ENCODE peak calls at places on chromosomes 11 and 22, in five cellular contexts. A is thoracic aorta, F is left lung, P is adrenal gland, H is bronchial epithelial cell. T is an unnamed sample. For H3K36me3, the result is how much of the 10 kb centered on the place peaks cover.

GRCh38 chr22:47299211-47299878 is 536.9 kb downstream of the TBC1D22A start:
- DNase-seq in H (no peak), P (no peak), F (no peak), A (no peak), T (no peak)

GRCh38 chr11:14500181-14500651 is 605 bp upstream of the COPB1 start:
- DNase-seq in P (peak), A (no peak), F (peak), H (peak), T (peak)

GRCh38 chr11:130025371-130025770 is 22.7 kb upstream of the PRDM10 start:
- DNase-seq in H (no peak), A (no peak), F (no peak), P (no peak), T (no peak)

GRCh38 chr11:126522606-126523005 is 167.1 kb downstream of the ST3GAL4 start:
- DNase-seq in A (no peak), H (no peak), P (no peak), F (no peak), T (no peak)

GRCh38 chr11:73306069-73306468 is 2.0 kb upstream of the ARHGEF17 start:
- DNase-seq in P (no peak), A (no peak), H (no peak), F (no peak), T (no peak)

GRCh38 chr11:106644824-106645223 is 373.5 kb downstream of the GUCY1A2 start:
- DNase-seq in F (no peak), H (peak), A (no peak), P (no peak), T (no peak)

GRCh38 chr11:133533205-133533604 is 904 bp upstream of the OPCML start:
- DNase-seq in H (no peak), A (no peak), P (no peak), F (no peak), T (no peak)

GRCh38 chr11:27904358-27905055 is 203.4 kb downstream of the KIF18A start:
- DNase-seq in A (no peak), H (peak), F (no peak), P (no peak), T (no peak)

GRCh38 chr11:41895106-41895505 is 435.7 kb upstream of the LRRC4C start:
- DNase-seq in H (no peak), P (no peak), A (no peak), F (no peak), T (no peak)

GRCh38 chr11:5604896-5605295 is 8.5 kb downstream of the TRIM6 start:
- DNase-seq in P (no peak), A (no peak), F (no peak), H (no peak), T (no peak)

GRCh38 chr11:5611627-5612026 is 13.2 kb upstream of the TRIM34 start:
- DNase-seq in H (no peak), F (no peak), P (no peak), A (no peak), T (no peak)

GRCh38 chr11:5605849-5606248 is 9.4 kb downstream of the TRIM6 start:
- DNase-seq in H (peak), F (no peak), P (no peak), A (peak), T (no peak)

GRCh38 chr11:5608778-5609177 is 12.3 kb downstream of the TRIM6 start:
- DNase-seq in A (no peak), H (no peak), F (no peak), P (no peak), T (no peak)

DNA sequence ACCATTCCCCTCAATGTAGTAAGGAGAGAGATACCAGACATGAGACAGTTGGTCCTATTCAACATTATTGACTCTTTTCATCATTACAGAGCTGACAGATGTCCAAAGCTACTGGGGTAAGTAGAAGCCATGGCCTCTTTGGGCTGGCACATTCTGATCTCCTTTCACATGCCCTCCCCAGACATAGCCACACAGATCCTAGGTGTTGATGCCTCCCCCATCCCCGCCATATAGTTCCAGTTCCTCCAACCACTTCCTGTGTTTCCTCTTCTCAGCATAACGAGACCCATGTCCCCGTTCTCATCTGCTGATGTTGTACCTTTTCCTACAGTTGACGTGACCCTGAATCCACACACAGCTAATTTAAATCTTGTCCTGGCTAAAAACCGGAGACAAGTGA is 14.0 kb downstream of the TRIM6 start:
- DNase-seq in A (no peak), P (no peak), H (no peak), F (no peak), T (no peak)
- H3K36me3 ChIP-seq in A (under half), P (under half), H (under half), F (under half), T (under half)

GRCh38 chr11:94834931-94835330 is 66.8 kb downstream of the AMOTL1 start:
- DNase-seq in A (no peak), F (no peak), H (no peak), P (no peak), T (no peak)
- H3K36me3 ChIP-seq in A (under half), F (under half), H (under half), P (under half), T (under half)

DNA sequence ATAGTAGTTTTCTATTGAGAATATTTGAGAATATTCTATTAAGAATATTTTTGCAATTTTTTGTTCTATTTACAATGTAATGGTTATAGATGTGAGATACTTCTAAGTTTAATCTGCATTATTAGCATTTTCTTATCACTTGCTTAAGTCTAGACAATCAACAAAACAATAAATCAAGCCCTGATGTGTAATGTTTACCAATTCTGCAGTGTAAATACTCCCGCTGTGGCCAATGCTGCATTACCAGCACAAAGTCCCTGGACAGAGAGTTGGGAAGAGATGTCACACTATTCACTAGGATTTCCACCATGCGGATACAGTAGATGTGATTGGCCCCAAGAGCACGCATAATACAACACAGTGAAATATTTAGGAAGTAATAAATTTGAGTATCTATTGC is 47.6 kb upstream of the GCAT start:
- DNase-seq in H (no peak), P (no peak), F (no peak), A (no peak), T (no peak)
- H3K36me3 ChIP-seq in H (under half), P (under half), F (under half), A (half or more), T (half or more)

GRCh38 chr11:65864758-65865471 is 4.7 kb downstream of the MUS81 start:
- DNase-seq in H (no peak), F (no peak), A (no peak), P (no peak), T (no peak)

GRCh38 chr11:65866524-65867283 is 5.9 kb downstream of the EFEMP2 start:
- DNase-seq in F (no peak), A (no peak), P (no peak), H (no peak), T (no peak)

GRCh38 chr11:65863889-65864757 is 3.9 kb downstream of the MUS81 start:
- DNase-seq in A (no peak), F (no peak), P (peak), H (no peak), T (no peak)

GRCh38 chr11:65867284-65868071 is 5.1 kb downstream of the EFEMP2 start:
- DNase-seq in H (no peak), P (no peak), A (no peak), F (no peak), T (no peak)

DNA sequence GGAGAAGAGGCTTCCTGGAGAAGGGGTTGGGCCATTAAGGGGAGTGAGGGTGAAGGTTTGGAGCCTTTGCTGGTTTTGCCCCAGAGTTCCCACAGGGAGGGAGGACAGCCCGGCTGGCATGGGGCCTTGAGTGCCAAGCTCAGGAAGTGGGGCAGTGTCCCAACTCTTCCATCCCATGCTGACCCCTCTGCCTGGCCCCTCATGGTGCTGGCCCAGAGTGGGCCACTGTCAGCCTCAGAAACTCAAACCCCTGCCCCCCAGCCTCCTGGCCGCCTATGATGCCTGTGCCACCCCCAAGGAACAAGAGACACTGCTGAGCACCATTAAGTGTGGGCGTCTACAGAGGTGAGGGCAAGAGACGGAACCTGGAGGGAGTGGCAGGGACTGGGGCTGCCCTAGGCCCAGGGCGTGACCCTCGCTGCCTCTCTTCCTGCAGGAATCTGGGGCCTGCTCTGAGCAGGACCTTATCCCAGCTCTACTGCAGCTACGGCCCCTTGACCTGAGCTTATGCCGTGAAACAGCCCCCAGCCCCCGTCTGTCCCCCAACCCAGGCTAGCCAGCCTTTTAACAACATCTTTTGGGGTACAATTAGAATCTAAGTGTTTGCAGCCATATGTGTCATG is 5.4 kb downstream of the MUS81 start:
- DNase-seq in H (no peak), A (no peak), P (no peak), F (no peak), T (no peak)
- H3K36me3 ChIP-seq in H (under half), A (half or more), P (under half), F (under half), T (under half)

GRCh38 chr22:43980579-43980978 is 25.3 kb downstream of the SAMM50 start:
- DNase-seq in H (no peak), F (no peak), P (no peak), A (no peak), T (no peak)
- H3K36me3 ChIP-seq in H (under half), F (under half), P (under half), A (half or more), T (under half)

GRCh38 chr11:250740-251299 is 14.0 kb downstream of the PSMD13 start:
- DNase-seq in H (peak), F (peak), A (no peak), P (no peak), T (peak)
- H3K36me3 ChIP-seq in H (under half), F (under half), A (half or more), P (under half), T (under half)

GRCh38 chr22:25405854-25406509 is 158.5 kb upstream of the GRK3 start:
- DNase-seq in P (no peak), H (no peak), A (no peak), F (no peak), T (no peak)
- H3K36me3 ChIP-seq in P (under half), H (under half), A (under half), F (under half), T (under half)

GRCh38 chr11:69808708-69809107 is 10.5 kb downstream of the FGF3 start:
- DNase-seq in P (no peak), F (no peak), A (no peak), H (no peak), T (no peak)

GRCh38 chr11:69803604-69804218 is 15.5 kb downstream of the FGF3 start:
- DNase-seq in P (no peak), A (no peak), H (no peak), F (no peak), T (no peak)

GRCh38 chr11:69804769-69805508 is 14.3 kb downstream of the FGF3 start:
- DNase-seq in P (no peak), H (no peak), A (no peak), F (no peak), T (no peak)

GRCh38 chr11:69810289-69811118 is 8.7 kb downstream of the FGF3 start:
- DNase-seq in H (no peak), P (no peak), F (no peak), A (no peak), T (no peak)

GRCh38 chr11:69807416-69807815 is 11.8 kb downstream of the FGF3 start:
- DNase-seq in H (no peak), F (no peak), P (no peak), A (no peak), T (no peak)
- H3K36me3 ChIP-seq in H (under half), F (under half), P (under half), A (under half), T (under half)

T was measured in transverse colon.